ENCODE peak calls at places on chromosomes 6 and 20, in nine cellular contexts. One of them, this sample, is unnamed.

GRCh38 chr20:16639027-16639941 is 66.0 kb upstream of the KIF16B start:
- DNase-seq in left cardiac atrium: no peak
- DNase-seq in NCI-H187 treated with DMSO at 0.1 percent for 48 hours: no peak
- DNase-seq in sciatic nerve: no peak
- DNase-seq in GM19239: no peak
- DNase-seq in RWPE1: no peak
- DNase-seq in nephron progenitor cell: no peak
- DNase-seq in T-cell: no peak
- DNase-seq in activated CD4-positive, alpha-beta T cell treated with anti-CD3 and anti-CD28 coated beads, Interleukin-2, amount 50 U/mL, for 4 hours: no peak
- DNase-seq in this sample: no peak

GRCh38 chr20:37905969-37906613 is 3.2 kb downstream of the VSTM2L start:
- DNase-seq in nephron progenitor cell: no peak
- DNase-seq in GM19239: no peak
- DNase-seq in activated CD4-positive, alpha-beta T cell treated with anti-CD3 and anti-CD28 coated beads, Interleukin-2, amount 50 U/mL, for 4 hours: no peak
- DNase-seq in RWPE1: no peak
- DNase-seq in left cardiac atrium: no peak
- DNase-seq in NCI-H187 treated with DMSO at 0.1 percent for 48 hours: no peak
- DNase-seq in sciatic nerve: no peak
- DNase-seq in T-cell: no peak
- DNase-seq in this sample: no peak

GRCh38 chr6:106186172-106186571 is 100.0 kb downstream of the PRDM1 start:
- DNase-seq in left cardiac atrium: no peak
- DNase-seq in T-cell: no peak
- DNase-seq in sciatic nerve: no peak
- DNase-seq in nephron progenitor cell: no peak
- DNase-seq in NCI-H187 treated with DMSO at 0.1 percent for 48 hours: no peak
- DNase-seq in GM19239: no peak
- DNase-seq in activated CD4-positive, alpha-beta T cell treated with anti-CD3 and anti-CD28 coated beads, Interleukin-2, amount 50 U/mL, for 4 hours: no peak
- DNase-seq in RWPE1: no peak
- DNase-seq in this sample: no peak

GRCh38 chr20:58228484-58229197 is at the start of gene ANKRD60:
- DNase-seq in GM19239: no peak
- DNase-seq in NCI-H187 treated with DMSO at 0.1 percent for 48 hours: no peak
- DNase-seq in T-cell: peak
- DNase-seq in sciatic nerve: no peak
- DNase-seq in RWPE1: no peak
- DNase-seq in nephron progenitor cell: peak
- DNase-seq in activated CD4-positive, alpha-beta T cell treated with anti-CD3 and anti-CD28 coated beads, Interleukin-2, amount 50 U/mL, for 4 hours: peak
- DNase-seq in left cardiac atrium: peak
- DNase-seq in this sample: peak

GRCh38 chr20:8757146-8757545 is 311.7 kb upstream of the PLCB4 start:
- DNase-seq in activated CD4-positive, alpha-beta T cell treated with anti-CD3 and anti-CD28 coated beads, Interleukin-2, amount 50 U/mL, for 4 hours: no peak
- DNase-seq in T-cell: no peak
- DNase-seq in left cardiac atrium: no peak
- DNase-seq in RWPE1: no peak
- DNase-seq in sciatic nerve: no peak
- DNase-seq in nephron progenitor cell: no peak
- DNase-seq in NCI-H187 treated with DMSO at 0.1 percent for 48 hours: no peak
- DNase-seq in GM19239: no peak
- DNase-seq in this sample: no peak

GRCh38 chr20:34364013-34364382 is 925 bp downstream of the ITCH start:
- DNase-seq in sciatic nerve: no peak
- DNase-seq in left cardiac atrium: no peak
- DNase-seq in activated CD4-positive, alpha-beta T cell treated with anti-CD3 and anti-CD28 coated beads, Interleukin-2, amount 50 U/mL, for 4 hours: peak
- DNase-seq in NCI-H187 treated with DMSO at 0.1 percent for 48 hours: no peak
- DNase-seq in nephron progenitor cell: no peak
- DNase-seq in GM19239: no peak
- DNase-seq in T-cell: no peak
- DNase-seq in RWPE1: no peak
- DNase-seq in this sample: no peak

GRCh38 chr20:23049201-23049932 is at the start of gene THBD:
- DNase-seq in left cardiac atrium: peak
- DNase-seq in sciatic nerve: peak
- DNase-seq in activated CD4-positive, alpha-beta T cell treated with anti-CD3 and anti-CD28 coated beads, Interleukin-2, amount 50 U/mL, for 4 hours: no peak
- DNase-seq in NCI-H187 treated with DMSO at 0.1 percent for 48 hours: no peak
- DNase-seq in nephron progenitor cell: peak
- DNase-seq in RWPE1: peak
- DNase-seq in T-cell: no peak
- DNase-seq in GM19239: no peak
- DNase-seq in this sample: no peak

GRCh38 chr20:60862601-60863000 is 389.5 kb upstream of the CDH4 start:
- DNase-seq in GM19239: no peak
- DNase-seq in nephron progenitor cell: no peak
- DNase-seq in activated CD4-positive, alpha-beta T cell treated with anti-CD3 and anti-CD28 coated beads, Interleukin-2, amount 50 U/mL, for 4 hours: no peak
- DNase-seq in NCI-H187 treated with DMSO at 0.1 percent for 48 hours: no peak
- DNase-seq in T-cell: no peak
- DNase-seq in sciatic nerve: no peak
- DNase-seq in left cardiac atrium: no peak
- DNase-seq in RWPE1: no peak
- DNase-seq in this sample: no peak

GRCh38 chr20:4067600-4068261 is 52.4 kb upstream of the RNF24 start:
- DNase-seq in GM19239: no peak
- DNase-seq in activated CD4-positive, alpha-beta T cell treated with anti-CD3 and anti-CD28 coated beads, Interleukin-2, amount 50 U/mL, for 4 hours: no peak
- DNase-seq in nephron progenitor cell: no peak
- DNase-seq in RWPE1: peak
- DNase-seq in sciatic nerve: no peak
- DNase-seq in NCI-H187 treated with DMSO at 0.1 percent for 48 hours: no peak
- DNase-seq in left cardiac atrium: no peak
- DNase-seq in T-cell: peak
- DNase-seq in this sample: no peak

GRCh38 chr6:140571139-140571538 is 1196.7 kb upstream of the CITED2 start:
- DNase-seq in sciatic nerve: no peak
- DNase-seq in GM19239: no peak
- DNase-seq in activated CD4-positive, alpha-beta T cell treated with anti-CD3 and anti-CD28 coated beads, Interleukin-2, amount 50 U/mL, for 4 hours: no peak
- DNase-seq in nephron progenitor cell: no peak
- DNase-seq in NCI-H187 treated with DMSO at 0.1 percent for 48 hours: no peak
- DNase-seq in RWPE1: no peak
- DNase-seq in left cardiac atrium: no peak
- DNase-seq in T-cell: no peak
- DNase-seq in this sample: no peak

GRCh38 chr6:134539865-134540323 is 222.0 kb upstream of the SGK1 start:
- DNase-seq in nephron progenitor cell: no peak
- DNase-seq in T-cell: peak
- DNase-seq in GM19239: no peak
- DNase-seq in left cardiac atrium: no peak
- DNase-seq in sciatic nerve: peak
- DNase-seq in NCI-H187 treated with DMSO at 0.1 percent for 48 hours: no peak
- DNase-seq in RWPE1: no peak
- DNase-seq in activated CD4-positive, alpha-beta T cell treated with anti-CD3 and anti-CD28 coated beads, Interleukin-2, amount 50 U/mL, for 4 hours: no peak
- DNase-seq in this sample: no peak

GRCh38 chr6:33683051-33683571 is 28.4 kb downstream of the UQCC2 start:
- DNase-seq in NCI-H187 treated with DMSO at 0.1 percent for 48 hours: no peak
- DNase-seq in sciatic nerve: no peak
- DNase-seq in T-cell: peak
- DNase-seq in GM19239: no peak
- DNase-seq in activated CD4-positive, alpha-beta T cell treated with anti-CD3 and anti-CD28 coated beads, Interleukin-2, amount 50 U/mL, for 4 hours: peak
- DNase-seq in nephron progenitor cell: no peak
- DNase-seq in left cardiac atrium: no peak
- DNase-seq in RWPE1: no peak
- DNase-seq in this sample: no peak

GRCh38 chr6:4906293-4906941 is 97.4 kb downstream of the RPP40 start:
- DNase-seq in left cardiac atrium: no peak
- DNase-seq in T-cell: no peak
- DNase-seq in nephron progenitor cell: no peak
- DNase-seq in sciatic nerve: no peak
- DNase-seq in RWPE1: no peak
- DNase-seq in activated CD4-positive, alpha-beta T cell treated with anti-CD3 and anti-CD28 coated beads, Interleukin-2, amount 50 U/mL, for 4 hours: no peak
- DNase-seq in GM19239: no peak
- DNase-seq in NCI-H187 treated with DMSO at 0.1 percent for 48 hours: no peak
- DNase-seq in this sample: no peak

GRCh38 chr20:60031107-60031506 is 72.9 kb downstream of the CDH26 start:
- DNase-seq in NCI-H187 treated with DMSO at 0.1 percent for 48 hours: no peak
- DNase-seq in left cardiac atrium: no peak
- DNase-seq in GM19239: no peak
- DNase-seq in RWPE1: no peak
- DNase-seq in sciatic nerve: no peak
- DNase-seq in activated CD4-positive, alpha-beta T cell treated with anti-CD3 and anti-CD28 coated beads, Interleukin-2, amount 50 U/mL, for 4 hours: no peak
- DNase-seq in T-cell: no peak
- DNase-seq in nephron progenitor cell: no peak
- DNase-seq in this sample: no peak

GRCh38 chr6:16049178-16049577 is 79.7 kb upstream of the MYLIP start:
- DNase-seq in T-cell: no peak
- DNase-seq in GM19239: no peak
- DNase-seq in activated CD4-positive, alpha-beta T cell treated with anti-CD3 and anti-CD28 coated beads, Interleukin-2, amount 50 U/mL, for 4 hours: no peak
- DNase-seq in nephron progenitor cell: no peak
- DNase-seq in sciatic nerve: no peak
- DNase-seq in NCI-H187 treated with DMSO at 0.1 percent for 48 hours: no peak
- DNase-seq in RWPE1: no peak
- DNase-seq in left cardiac atrium: no peak
- DNase-seq in this sample: no peak

GRCh38 chr6:111503194-111503593 is 20.2 kb upstream of the REV3L start:
- DNase-seq in nephron progenitor cell: no peak
- DNase-seq in sciatic nerve: no peak
- DNase-seq in T-cell: no peak
- DNase-seq in GM19239: no peak
- DNase-seq in left cardiac atrium: no peak
- DNase-seq in NCI-H187 treated with DMSO at 0.1 percent for 48 hours: no peak
- DNase-seq in activated CD4-positive, alpha-beta T cell treated with anti-CD3 and anti-CD28 coated beads, Interleukin-2, amount 50 U/mL, for 4 hours: no peak
- DNase-seq in RWPE1: no peak
- DNase-seq in this sample: no peak

GRCh38 chr6:34953084-34954025 is 64.3 kb downstream of the ANKS1A start:
- DNase-seq in GM19239: no peak
- DNase-seq in activated CD4-positive, alpha-beta T cell treated with anti-CD3 and anti-CD28 coated beads, Interleukin-2, amount 50 U/mL, for 4 hours: no peak
- DNase-seq in RWPE1: peak
- DNase-seq in left cardiac atrium: no peak
- DNase-seq in sciatic nerve: no peak
- DNase-seq in NCI-H187 treated with DMSO at 0.1 percent for 48 hours: no peak
- DNase-seq in T-cell: no peak
- DNase-seq in nephron progenitor cell: no peak
- DNase-seq in this sample: no peak